ENCODE peak calls at places on chromosomes 7 and 10, in seven cellular contexts. T is NB4, E is cardiac muscle cell, O is vagina, J is A549, Z is tibial artery, I is AG04450. P is an unnamed sample.
A peak's percentile ranks its signal among the peaks of the same experiment; 100 is the strongest.

GRCh38 chr7:25194036-25194435 is 34.2 kb downstream of the NPVF start:
- DNase-seq in J (no peak), Z (no peak), I (no peak), O (no peak), T (no peak), E (no peak), P (no peak)

GRCh38 chr10:10094700-10095099 is 923.0 kb upstream of the CELF2 start:
- DNase-seq in I (peak; percentile 11), E (no peak), O (no peak), Z (no peak), J (no peak), T (no peak), P (no peak)

GRCh38 chr10:8365935-8366911 is 311.7 kb downstream of the GATA3 start:
- DNase-seq in O (no peak), T (no peak), Z (no peak), I (no peak), J (peak; percentile 99), E (no peak), P (no peak)

GRCh38 chr10:95601116-95601719 is 40.0 kb upstream of the SORBS1 start:
- DNase-seq in J (peak; percentile 87), I (peak; percentile 70), O (no peak), T (peak; percentile 80), E (peak; percentile 92), Z (peak; percentile 86), P (peak; percentile 30)

GRCh38 chr10:93573051-93573909 is 6.8 kb downstream of the FFAR4 start:
- DNase-seq in T (peak; percentile 88), J (no peak), E (no peak), O (no peak), Z (peak; percentile 58), I (no peak), P (no peak)

GRCh38 chr7:102991540-102992214 is 78.9 kb downstream of the LRRC17 start:
- DNase-seq in I (peak; percentile 88), J (peak; percentile 92), T (peak; percentile 87), O (no peak), Z (peak; percentile 33), E (no peak), P (no peak)

GRCh38 chr10:94066411-94066810 is 72.7 kb downstream of the PLCE1 start:
- DNase-seq in T (peak; percentile 53), I (no peak), E (peak; percentile 83), J (peak; percentile 25), Z (no peak), O (no peak), P (no peak)

GRCh38 chr10:73251683-73252444 is 580 bp downstream of the MRPS16 start:
- DNase-seq in T (peak; percentile 72), I (no peak), Z (no peak), O (no peak), E (no peak), J (peak; percentile 42), P (no peak)

GRCh38 chr10:17010363-17011145 is 119.1 kb downstream of the CUBN start:
- DNase-seq in I (no peak), O (no peak), Z (no peak), E (peak; percentile 65), J (no peak), T (no peak), P (no peak)

GRCh38 chr7:131753620-131754222 is 197.3 kb upstream of the PODXL start:
- DNase-seq in J (peak; percentile 52), I (no peak), T (peak; percentile 19), E (peak; percentile 55), Z (no peak), O (no peak), P (no peak)

GRCh38 chr10:114387784-114388183 is 16.5 kb downstream of the AFAP1L2 start:
- DNase-seq in Z (no peak), J (no peak), E (no peak), T (no peak), I (no peak), O (no peak), P (no peak)

GRCh38 chr10:31204090-31204489 is 114.9 kb upstream of the ZEB1 start:
- DNase-seq in I (no peak), T (no peak), O (no peak), J (no peak), E (peak; percentile 9), Z (peak; percentile 48), P (no peak)

GRCh38 chr7:132573237-132573636 is 3.0 kb downstream of the PLXNA4 start:
- DNase-seq in T (no peak), J (no peak), I (no peak), O (no peak), E (no peak), Z (no peak), P (no peak)

GRCh38 chr10:59887972-59888640 is 18.2 kb downstream of the CCDC6 start:
- DNase-seq in Z (no peak), I (no peak), T (no peak), E (no peak), O (no peak), J (no peak), P (no peak)

GRCh38 chr10:89468625-89469024 is 54.3 kb downstream of the IFIT5 start:
- DNase-seq in Z (no peak), T (no peak), E (no peak), O (no peak), I (no peak), J (no peak), P (no peak)

GRCh38 chr10:55426138-55426537 is 625.1 kb upstream of the PCDH15 start:
- DNase-seq in J (no peak), E (no peak), Z (no peak), O (no peak), I (no peak), T (no peak), P (no peak)

GRCh38 chr7:74015670-74016069 is 12.3 kb upstream of the ELN start:
- DNase-seq in J (peak; percentile 29), Z (no peak), O (no peak), E (no peak), T (no peak), I (no peak), P (no peak)

GRCh38 chr7:96739167-96739566 is 29.5 kb upstream of the SEM1 start:
- DNase-seq in J (no peak), Z (no peak), E (no peak), I (no peak), O (no peak), T (no peak), P (no peak)

GRCh38 chr7:34087892-34088891 is 182.9 kb downstream of the BMPER start:
- DNase-seq in Z (no peak), O (no peak), I (no peak), J (peak; percentile 62), T (peak; percentile 43), E (peak; percentile 57), P (no peak)

GRCh38 chr10:86944907-86945306 is 12.5 kb downstream of the MMRN2 start:
- DNase-seq in O (peak; percentile 64), I (no peak), E (no peak), J (no peak), Z (peak; percentile 11), T (no peak), P (no peak)

DNA sequence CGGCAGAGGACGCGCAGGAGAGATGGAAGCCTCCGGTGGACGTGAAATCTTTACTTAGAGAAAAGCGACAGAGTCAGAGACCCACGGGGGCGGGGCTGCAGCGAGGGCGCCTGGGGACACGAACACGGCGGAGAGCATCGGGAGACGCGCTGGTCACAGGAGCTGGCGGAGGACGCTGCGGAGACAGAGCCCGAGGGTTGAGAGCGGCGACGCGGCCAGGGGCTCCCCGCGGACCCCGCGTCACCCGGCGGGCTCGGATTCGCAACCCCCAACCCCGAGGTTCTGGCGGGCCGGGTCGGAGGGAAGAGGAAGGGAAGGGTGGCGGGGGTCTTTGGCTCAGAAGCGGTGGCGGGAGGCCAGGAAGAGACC is 11.3 kb downstream of the CALY start:
- DNase-seq in E (peak; percentile 43), J (no peak), Z (no peak), I (no peak), O (no peak), T (no peak), P (no peak)
- H3K4me3 ChIP-seq in E (peak overlapping the region; percentile 28), J (peak overlapping the region; percentile 44), Z (peak overlapping the region; percentile 51), I (peak overlapping the region; percentile 56), O (peak overlapping the region; percentile 21), T (no peak overlapping the region), P (no peak overlapping the region)

GRCh38 chr10:128497660-128498377 is 371.6 kb upstream of the MKI67 start:
- DNase-seq in O (no peak), I (no peak), T (no peak), Z (no peak), E (no peak), J (no peak), P (no peak)
- TF ChIP-seq CTCF in O (no peak), I (no peak), T (no peak), Z (no peak), E (no peak), J (no peak), P (no peak)

GRCh38 chr7:41940760-41941343 is 238.0 kb upstream of the INHBA start:
- DNase-seq in T (peak; percentile 83), E (peak; percentile 84), O (no peak), Z (peak; percentile 51), J (peak; percentile 71), I (no peak), P (no peak)

GRCh38 chr7:41938371-41938770 is 235.5 kb upstream of the INHBA start:
- DNase-seq in O (no peak), I (no peak), T (no peak), Z (no peak), J (no peak), E (no peak), P (no peak)

GRCh38 chr7:41942468-41943097 is 239.7 kb upstream of the INHBA start:
- DNase-seq in I (peak; percentile 55), E (no peak), T (peak; percentile 60), J (peak; percentile 22), Z (no peak), O (no peak), P (no peak)

DNA sequence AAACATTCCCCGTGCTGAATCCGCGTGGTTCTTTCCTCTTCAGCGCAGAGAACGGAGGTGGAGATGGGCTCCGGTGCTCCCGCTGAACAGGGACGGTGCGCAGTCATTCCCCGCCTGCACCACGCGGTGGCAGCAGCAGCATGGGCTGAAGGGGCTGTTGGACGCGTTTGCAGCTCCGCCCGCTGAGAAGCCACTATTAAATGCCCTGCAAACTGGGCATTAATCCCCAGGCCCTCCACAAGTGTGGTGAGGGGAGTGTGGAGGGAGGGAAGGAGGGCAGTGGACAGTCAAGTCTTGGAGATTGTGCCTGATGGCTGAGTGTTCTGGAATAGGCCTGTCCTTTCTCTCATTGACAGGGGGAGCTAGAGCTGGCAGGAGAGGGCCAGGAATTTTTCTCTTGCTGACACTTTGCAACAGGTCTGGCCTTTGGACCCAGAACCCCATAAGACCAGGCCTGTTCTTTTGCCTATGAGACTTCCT is 240.2 kb upstream of the INHBA start:
- DNase-seq in J (peak; percentile 68), T (peak; percentile 86), Z (peak; percentile 86), O (no peak), I (peak; percentile 52), E (peak; percentile 87), P (no peak)
- H3K4me3 ChIP-seq in J (peak overlapping the region; percentile 37), T (peak overlapping the region; percentile 27), Z (peak overlapping the region; percentile 54), O (peak overlapping the region; percentile 37), I (peak overlapping the region; percentile 53), E (no peak overlapping the region), P (no peak overlapping the region)

DNA sequence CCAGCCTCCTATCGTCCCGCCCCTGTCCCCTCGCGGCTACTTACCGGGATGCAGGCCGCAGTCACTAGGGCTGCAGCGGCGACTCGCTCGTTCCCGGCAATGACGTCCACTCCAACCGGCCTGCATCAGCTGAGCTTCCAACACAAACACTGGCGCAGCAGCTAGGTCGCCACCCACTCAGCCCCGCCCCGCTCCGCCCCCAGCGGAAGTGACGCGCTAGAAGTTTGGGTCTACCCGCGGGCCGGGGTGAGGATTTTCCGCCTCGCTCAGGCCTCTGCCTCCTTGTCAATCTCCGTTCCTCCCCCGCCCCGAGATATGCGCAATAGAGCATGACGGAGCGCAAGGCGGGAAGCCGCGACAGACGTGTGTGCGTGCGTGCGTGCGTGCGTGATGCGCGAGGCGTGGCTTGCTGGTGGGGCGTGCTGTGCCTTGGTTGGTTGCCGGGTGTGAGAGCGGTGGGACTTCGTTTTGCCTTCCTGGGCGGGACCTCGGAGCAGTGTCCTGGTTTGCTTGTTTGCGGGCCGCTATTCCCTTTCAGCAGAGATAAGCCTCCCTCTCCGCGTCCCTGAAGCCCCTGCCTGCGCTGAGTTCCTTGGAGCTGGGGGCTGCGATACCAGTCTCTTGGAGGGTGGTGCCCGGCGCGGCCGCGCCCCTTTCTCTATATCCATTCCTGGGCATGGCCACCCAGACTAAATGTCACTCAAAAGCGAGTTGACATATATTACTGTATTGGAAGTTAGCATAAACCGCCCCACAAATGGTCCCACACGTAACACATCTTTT is at the start of gene PNPLA8:
- DNase-seq in E (peak; percentile 99), Z (peak; percentile 100), J (peak; percentile 99), I (peak; percentile 97), O (peak; percentile 100), T (peak; percentile 100), P (peak; percentile 97)
- TF ChIP-seq CTCF in E (no peak), Z (no peak), J (no peak), I (no peak), O (no peak), T (no peak), P (no peak)

P was measured in GM12864.